ENCODE peak calls at places on chromosomes 16 and 17, in ten cellular contexts. P is EH; Y is astrocyte of the spinal cord; V is cardiac muscle cell; D is T-helper 17 cell; Z is activated CD4-positive, alpha-beta T cell treated with anti-CD3 and anti-CD28 coated beads for 36 hours; F is NCI-H1092 treated with DMSO at 0.1 percent for 48 hours; R is AG04450; C is ureter; M is NCI-H510A. U is an unnamed sample.

GRCh38 chr16:2835638-2836493 is 5.8 kb downstream of the ZG16B start:
- DNase-seq in P (peak), Y (peak), V (peak), D (no peak), Z (no peak), F (no peak), R (peak), C (peak), M (no peak), U (peak)

GRCh38 chr16:67259705-67260104 is 10.9 kb downstream of the SLC9A5 start:
- DNase-seq in P (no peak), Y (no peak), V (no peak), D (no peak), Z (no peak), F (no peak), R (no peak), C (no peak), M (no peak), U (no peak)

GRCh38 chr16:67917852-67918236 is 13.8 kb downstream of the CTRL start:
- DNase-seq in P (peak), Y (peak), V (no peak), D (no peak), Z (peak), F (peak), R (no peak), C (no peak), M (no peak), U (peak)

GRCh38 chr17:74972107-74972972 is at the start of gene HID1:
- DNase-seq in P (peak), Y (no peak), V (peak), D (peak), Z (peak), F (peak), R (no peak), C (peak), M (peak), U (no peak)

GRCh38 chr17:50148226-50149098 is 2.0 kb downstream of the PPP1R9B start:
- DNase-seq in P (peak), Y (no peak), V (no peak), D (peak), Z (peak), F (no peak), R (no peak), C (peak), M (no peak), U (no peak)

GRCh38 chr16:81740163-81740562 is 38.9 kb upstream of the PLCG2 start:
- DNase-seq in P (no peak), Y (no peak), V (no peak), D (no peak), Z (no peak), F (no peak), R (no peak), C (no peak), M (no peak), U (no peak)

GRCh38 chr16:15621456-15621855 is 21.5 kb downstream of the MARF1 start:
- DNase-seq in P (no peak), Y (no peak), V (no peak), D (no peak), Z (no peak), F (no peak), R (no peak), C (no peak), M (no peak), U (no peak)

GRCh38 chr17:31857920-31858646 is 961 bp downstream of the COPRS start:
- DNase-seq in P (peak), Y (peak), V (peak), D (no peak), Z (no peak), F (no peak), R (no peak), C (no peak), M (no peak), U (no peak)

GRCh38 chr17:740240-741055 is 8.1 kb downstream of the TLCD3A start:
- DNase-seq in P (no peak), Y (no peak), V (no peak), D (no peak), Z (peak), F (no peak), R (no peak), C (no peak), M (no peak), U (no peak)

GRCh38 chr16:68229431-68230175 is 6.3 kb downstream of the ESRP2 start:
- DNase-seq in P (peak), Y (peak), V (peak), D (no peak), Z (peak), F (peak), R (peak), C (peak), M (no peak), U (peak)

GRCh38 chr16:937311-937710 is 33.5 kb downstream of the LMF1 start:
- DNase-seq in P (no peak), Y (no peak), V (no peak), D (no peak), Z (no peak), F (no peak), R (no peak), C (no peak), M (no peak), U (no peak)

GRCh38 chr17:27649929-27650328 is 18.9 kb downstream of the LGALS9 start:
- DNase-seq in P (no peak), Y (no peak), V (no peak), D (no peak), Z (no peak), F (no peak), R (no peak), C (no peak), M (no peak), U (no peak)

GRCh38 chr17:42684929-42685556 is 2.7 kb downstream of the CNTNAP1 start:
- DNase-seq in P (no peak), Y (no peak), V (no peak), D (no peak), Z (no peak), F (no peak), R (no peak), C (no peak), M (no peak), U (no peak)

GRCh38 chr16:70529051-70529777 is 5.6 kb downstream of the SF3B3 start:
- DNase-seq in P (peak), Y (peak), V (no peak), D (no peak), Z (no peak), F (no peak), R (no peak), C (no peak), M (no peak), U (peak)

GRCh38 chr17:79993390-79994221 is 42.1 kb downstream of the TBC1D16 start:
- DNase-seq in P (peak), Y (peak), V (peak), D (no peak), Z (peak), F (peak), R (peak), C (peak), M (peak), U (peak)

GRCh38 chr17:72922223-72922622 is 170.3 kb downstream of the SLC39A11 start:
- DNase-seq in P (no peak), Y (no peak), V (no peak), D (no peak), Z (no peak), F (no peak), R (no peak), C (no peak), M (peak), U (no peak)

GRCh38 chr17:27690882-27691281 is 59.9 kb downstream of the LGALS9 start:
- DNase-seq in P (no peak), Y (no peak), V (no peak), D (no peak), Z (no peak), F (no peak), R (no peak), C (no peak), M (no peak), U (no peak)

GRCh38 chr17:59812139-59812538 is 80.6 kb downstream of the TUBD1 start:
- DNase-seq in P (no peak), Y (no peak), V (no peak), D (no peak), Z (no peak), F (no peak), R (no peak), C (no peak), M (no peak), U (no peak)

GRCh38 chr17:50344712-50345380 is 1.1 kb upstream of the XYLT2 start:
- DNase-seq in P (peak), Y (no peak), V (no peak), D (no peak), Z (no peak), F (no peak), R (no peak), C (no peak), M (peak), U (no peak)

GRCh38 chr16:88561485-88562369 is 8.5 kb upstream of the ZC3H18 start:
- DNase-seq in P (peak), Y (peak), V (peak), D (peak), Z (peak), F (peak), R (peak), C (no peak), M (no peak), U (peak)

GRCh38 chr17:45146616-45147101 is 1.6 kb upstream of the HEXIM1 start:
- DNase-seq in P (peak), Y (peak), V (no peak), D (no peak), Z (no peak), F (no peak), R (no peak), C (no peak), M (no peak), U (peak)

GRCh38 chr17:52156576-52156975 is 1.9 kb downstream of the CA10 start:
- DNase-seq in P (no peak), Y (no peak), V (no peak), D (no peak), Z (no peak), F (no peak), R (no peak), C (no peak), M (no peak), U (no peak)

GRCh38 chr17:78624461-78625216 is 47.4 kb upstream of the DNAH17 start:
- DNase-seq in P (peak), Y (no peak), V (no peak), D (no peak), Z (no peak), F (no peak), R (no peak), C (no peak), M (no peak), U (no peak)

GRCh38 chr16:76653390-76654026 is 376.3 kb downstream of the CNTNAP4 start:
- DNase-seq in P (peak), Y (peak), V (peak), D (no peak), Z (peak), F (peak), R (peak), C (no peak), M (no peak), U (peak)

U was measured in fibroblast of pulmonary artery.